ENCODE peak calls at places on chromosome 14, in eight cellular contexts. One of them, this sample, is unnamed.
A peak's percentile ranks its signal among the peaks of the same experiment; 100 is the strongest.

GRCh38 chr14:53391156-53391555 is 238.0 kb upstream of the DDHD1 start:
- DNase-seq in cardiac fibroblast: peak; percentile 62
- DNase-seq in astrocyte of the spinal cord: peak; percentile 66
- DNase-seq in heart right ventricle: no peak
- DNase-seq in cardiac muscle cell: no peak
- DNase-seq in A549: no peak
- DNase-seq in heart left ventricle: peak; percentile 29
- DNase-seq in ascending aorta: no peak
- DNase-seq in this sample: no peak

GRCh38 chr14:21476526-21476924 is 234 bp downstream of the RAB2B start:
- DNase-seq in cardiac fibroblast: no peak
- DNase-seq in astrocyte of the spinal cord: no peak
- DNase-seq in heart right ventricle: no peak
- DNase-seq in cardiac muscle cell: no peak
- DNase-seq in A549: no peak
- DNase-seq in heart left ventricle: peak; percentile 90
- DNase-seq in ascending aorta: no peak
- DNase-seq in this sample: no peak

GRCh38 chr14:90513151-90514014 is 116.6 kb downstream of the CALM1 start:
- DNase-seq in cardiac fibroblast: no peak
- DNase-seq in astrocyte of the spinal cord: peak; percentile 56
- DNase-seq in heart right ventricle: peak; percentile 73
- DNase-seq in cardiac muscle cell: no peak
- DNase-seq in A549: peak; percentile 73
- DNase-seq in heart left ventricle: peak; percentile 91
- DNase-seq in ascending aorta: peak; percentile 78
- DNase-seq in this sample: no peak

GRCh38 chr14:68777644-68778043 is 15.2 kb downstream of the ZFP36L1 start:
- DNase-seq in cardiac fibroblast: no peak
- DNase-seq in astrocyte of the spinal cord: no peak
- DNase-seq in heart right ventricle: no peak
- DNase-seq in cardiac muscle cell: no peak
- DNase-seq in A549: no peak
- DNase-seq in heart left ventricle: no peak
- DNase-seq in ascending aorta: peak; percentile 34
- DNase-seq in this sample: no peak

GRCh38 chr14:88204221-88204620 is 118.8 kb downstream of the KCNK10 start:
- DNase-seq in cardiac fibroblast: no peak
- DNase-seq in astrocyte of the spinal cord: no peak
- DNase-seq in heart right ventricle: no peak
- DNase-seq in cardiac muscle cell: no peak
- DNase-seq in A549: no peak
- DNase-seq in heart left ventricle: no peak
- DNase-seq in ascending aorta: no peak
- DNase-seq in this sample: no peak

GRCh38 chr14:89921896-89922548 is 32.5 kb downstream of the EFCAB11 start:
- DNase-seq in cardiac fibroblast: peak; percentile 97
- DNase-seq in astrocyte of the spinal cord: peak; percentile 89
- DNase-seq in heart right ventricle: no peak
- DNase-seq in cardiac muscle cell: no peak
- DNase-seq in A549: no peak
- DNase-seq in heart left ventricle: no peak
- DNase-seq in ascending aorta: no peak
- DNase-seq in this sample: no peak

GRCh38 chr14:38994721-38995120 is 108.3 kb downstream of the SEC23A start:
- DNase-seq in cardiac fibroblast: no peak
- DNase-seq in astrocyte of the spinal cord: no peak
- DNase-seq in heart right ventricle: no peak
- DNase-seq in cardiac muscle cell: no peak
- DNase-seq in A549: no peak
- DNase-seq in heart left ventricle: no peak
- DNase-seq in ascending aorta: no peak
- DNase-seq in this sample: no peak

GRCh38 chr14:100037351-100037750 is 27.9 kb upstream of the EVL start:
- DNase-seq in cardiac fibroblast: peak; percentile 71
- DNase-seq in astrocyte of the spinal cord: no peak
- DNase-seq in heart right ventricle: peak; percentile 23
- DNase-seq in cardiac muscle cell: no peak
- DNase-seq in A549: no peak
- DNase-seq in heart left ventricle: peak; percentile 40
- DNase-seq in ascending aorta: no peak
- DNase-seq in this sample: no peak

GRCh38 chr14:67137744-67138371 is 51.4 kb upstream of the GARIN2 start:
- DNase-seq in cardiac fibroblast: peak; percentile 43
- DNase-seq in astrocyte of the spinal cord: peak; percentile 28
- DNase-seq in heart right ventricle: no peak
- DNase-seq in cardiac muscle cell: no peak
- DNase-seq in A549: peak; percentile 21
- DNase-seq in heart left ventricle: no peak
- DNase-seq in ascending aorta: no peak
- DNase-seq in this sample: no peak

GRCh38 chr14:53601409-53601808 is 355.2 kb downstream of the BMP4 start:
- DNase-seq in cardiac fibroblast: no peak
- DNase-seq in astrocyte of the spinal cord: no peak
- DNase-seq in heart right ventricle: no peak
- DNase-seq in cardiac muscle cell: no peak
- DNase-seq in A549: no peak
- DNase-seq in heart left ventricle: no peak
- DNase-seq in ascending aorta: no peak
- DNase-seq in this sample: no peak

GRCh38 chr14:43003845-43004244 is 1397.2 kb downstream of the LRFN5 start:
- DNase-seq in cardiac fibroblast: peak; percentile 10
- DNase-seq in astrocyte of the spinal cord: peak; percentile 29
- DNase-seq in heart right ventricle: no peak
- DNase-seq in cardiac muscle cell: no peak
- DNase-seq in A549: peak; percentile 41
- DNase-seq in heart left ventricle: no peak
- DNase-seq in ascending aorta: no peak
- DNase-seq in this sample: no peak

GRCh38 chr14:57846631-57847030 is 19.3 kb downstream of the SLC35F4 start:
- DNase-seq in cardiac fibroblast: no peak
- DNase-seq in astrocyte of the spinal cord: no peak
- DNase-seq in heart right ventricle: no peak
- DNase-seq in cardiac muscle cell: no peak
- DNase-seq in A549: no peak
- DNase-seq in heart left ventricle: no peak
- DNase-seq in ascending aorta: no peak
- DNase-seq in this sample: no peak

GRCh38 chr14:96511146-96511545 is 9.0 kb downstream of the PAPOLA start:
- DNase-seq in cardiac fibroblast: no peak
- DNase-seq in astrocyte of the spinal cord: no peak
- DNase-seq in heart right ventricle: no peak
- DNase-seq in cardiac muscle cell: no peak
- DNase-seq in A549: no peak
- DNase-seq in heart left ventricle: no peak
- DNase-seq in ascending aorta: no peak
- DNase-seq in this sample: no peak

GRCh38 chr14:39097159-39097558 is 5.9 kb downstream of the SEC23A start:
- DNase-seq in cardiac fibroblast: peak; percentile 76
- DNase-seq in astrocyte of the spinal cord: no peak
- DNase-seq in heart right ventricle: no peak
- DNase-seq in cardiac muscle cell: peak; percentile 2
- DNase-seq in A549: peak; percentile 50
- DNase-seq in heart left ventricle: no peak
- DNase-seq in ascending aorta: no peak
- DNase-seq in this sample: no peak

GRCh38 chr14:90698379-90698869 is 117.8 kb downstream of the TTC7B start:
- DNase-seq in cardiac fibroblast: peak; percentile 48
- DNase-seq in astrocyte of the spinal cord: peak; percentile 77
- DNase-seq in heart right ventricle: peak; percentile 78
- DNase-seq in cardiac muscle cell: no peak
- DNase-seq in A549: no peak
- DNase-seq in heart left ventricle: peak; percentile 87
- DNase-seq in ascending aorta: peak; percentile 79
- DNase-seq in this sample: no peak

DNA sequence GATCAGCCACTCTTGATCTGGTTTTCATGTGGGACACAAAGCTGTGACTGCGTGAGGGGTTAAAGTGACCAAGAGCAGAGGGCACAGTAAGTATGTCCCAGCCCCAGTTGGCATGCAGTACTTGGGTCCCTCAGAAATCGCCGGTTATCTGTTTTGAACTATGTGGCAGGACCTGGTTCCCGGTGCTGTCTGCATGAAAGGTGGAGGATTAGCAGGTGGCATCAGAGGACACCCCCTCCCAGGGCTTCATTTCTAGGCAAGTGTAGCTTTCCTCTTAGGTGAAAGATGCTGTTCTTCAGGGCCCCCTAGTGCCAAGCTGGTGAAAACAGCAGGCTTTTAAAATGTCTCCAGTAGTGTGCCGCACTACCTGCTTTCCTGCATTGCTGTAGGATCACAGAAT is 57.1 kb downstream of the ATG14 start:
- DNase-seq in cardiac fibroblast: peak; percentile 57
- DNase-seq in astrocyte of the spinal cord: peak; percentile 50
- DNase-seq in heart right ventricle: peak; percentile 53
- DNase-seq in cardiac muscle cell: peak; percentile 74
- DNase-seq in A549: peak; percentile 53
- DNase-seq in heart left ventricle: peak; percentile 43
- DNase-seq in ascending aorta: peak; percentile 69
- DNase-seq in this sample: no peak
- TF ChIP-seq CTCF in cardiac fibroblast: peak; percentile 67
- TF ChIP-seq CTCF in astrocyte of the spinal cord: peak; percentile 78
- TF ChIP-seq CTCF in heart right ventricle: peak; percentile 57
- TF ChIP-seq CTCF in cardiac muscle cell: peak; percentile 79
- TF ChIP-seq CTCF in A549: peak; percentile 59
- TF ChIP-seq CTCF in heart left ventricle: peak; percentile 63
- TF ChIP-seq CTCF in ascending aorta: peak; percentile 40
- TF ChIP-seq CTCF in this sample: peak; percentile 77

DNA sequence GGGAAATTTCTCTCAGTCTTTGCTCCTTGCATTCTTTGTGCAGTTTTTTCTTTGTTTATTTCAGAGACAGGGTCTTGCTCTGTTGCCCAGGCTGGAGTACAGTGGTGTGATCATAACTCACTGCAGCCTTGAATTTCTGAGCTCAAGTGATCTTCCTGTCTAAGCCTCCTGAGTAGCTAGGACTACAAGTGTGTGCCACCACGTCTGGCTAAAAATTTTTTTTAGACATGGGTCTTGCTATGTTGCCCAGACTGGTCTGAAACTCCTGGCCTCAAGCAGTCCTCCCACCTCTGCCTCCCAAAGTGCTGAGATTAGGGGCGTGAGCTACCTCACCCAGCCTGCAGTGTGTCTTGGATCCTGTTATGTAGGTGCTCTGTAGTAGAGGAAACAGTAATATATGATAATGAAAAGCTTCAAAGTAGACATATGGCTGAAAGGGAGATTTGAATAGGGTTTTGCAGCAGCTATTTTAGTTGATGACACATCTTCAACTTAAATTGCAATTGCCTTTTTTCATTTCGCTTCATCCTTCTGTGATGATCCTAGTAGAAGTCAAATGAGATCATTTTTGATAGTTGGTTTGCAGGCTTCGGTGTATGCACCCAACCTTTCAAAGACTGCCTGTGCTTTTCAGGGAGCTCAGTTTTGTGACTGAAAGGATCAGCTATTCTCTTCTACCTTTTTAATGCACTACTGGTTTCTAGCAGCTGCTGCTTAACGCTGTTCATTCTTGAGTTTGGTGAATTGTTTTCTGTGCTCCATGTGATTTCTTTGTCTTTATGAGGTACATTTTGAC is 75.5 kb downstream of the FUT8 start:
- DNase-seq in cardiac fibroblast: no peak
- DNase-seq in astrocyte of the spinal cord: no peak
- DNase-seq in heart right ventricle: no peak
- DNase-seq in cardiac muscle cell: no peak
- DNase-seq in A549: no peak
- DNase-seq in heart left ventricle: no peak
- DNase-seq in ascending aorta: no peak
- DNase-seq in this sample: no peak
- H3K4me3 ChIP-seq in cardiac fibroblast: no peak overlapping the region
- H3K4me3 ChIP-seq in astrocyte of the spinal cord: no peak overlapping the region
- H3K4me3 ChIP-seq in heart right ventricle: no peak overlapping the region
- H3K4me3 ChIP-seq in cardiac muscle cell: no peak overlapping the region
- H3K4me3 ChIP-seq in A549: no peak overlapping the region
- H3K4me3 ChIP-seq in heart left ventricle: no peak overlapping the region
- H3K4me3 ChIP-seq in ascending aorta: no peak overlapping the region
- H3K4me3 ChIP-seq in this sample: no peak overlapping the region

DNA sequence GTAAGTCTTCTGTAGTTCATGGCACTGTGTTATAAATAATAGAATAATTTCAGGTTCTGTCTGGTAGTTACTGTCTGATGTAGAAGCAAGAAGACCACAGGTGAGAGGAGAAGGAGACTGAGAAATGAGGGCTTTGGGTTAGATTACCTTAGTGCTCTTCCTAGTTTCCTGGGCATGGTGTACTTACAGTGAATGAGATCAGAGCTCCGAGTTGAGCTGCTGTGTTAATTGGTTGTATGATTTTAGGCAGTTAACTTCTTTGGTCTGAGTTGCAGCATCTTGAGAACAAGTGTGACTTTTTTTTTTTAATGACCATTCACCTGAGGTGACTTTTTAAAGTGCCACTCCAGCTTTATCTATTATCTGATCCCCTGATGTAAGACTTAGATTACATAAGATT is 41.5 kb downstream of the WDR20 start:
- DNase-seq in cardiac fibroblast: no peak
- DNase-seq in astrocyte of the spinal cord: no peak
- DNase-seq in heart right ventricle: no peak
- DNase-seq in cardiac muscle cell: no peak
- DNase-seq in A549: no peak
- DNase-seq in heart left ventricle: no peak
- DNase-seq in ascending aorta: no peak
- DNase-seq in this sample: no peak
- TF ChIP-seq CTCF in cardiac fibroblast: no peak
- TF ChIP-seq CTCF in astrocyte of the spinal cord: no peak
- TF ChIP-seq CTCF in heart right ventricle: no peak
- TF ChIP-seq CTCF in cardiac muscle cell: no peak
- TF ChIP-seq CTCF in A549: no peak
- TF ChIP-seq CTCF in heart left ventricle: no peak
- TF ChIP-seq CTCF in ascending aorta: no peak
- TF ChIP-seq CTCF in this sample: no peak

GRCh38 chr14:77314539-77314938 is 6.1 kb downstream of the POMT2 start:
- DNase-seq in cardiac fibroblast: no peak
- DNase-seq in astrocyte of the spinal cord: no peak
- DNase-seq in heart right ventricle: no peak
- DNase-seq in cardiac muscle cell: no peak
- DNase-seq in A549: no peak
- DNase-seq in heart left ventricle: no peak
- DNase-seq in ascending aorta: no peak
- DNase-seq in this sample: no peak

GRCh38 chr14:77313374-77313773 is 7.3 kb downstream of the POMT2 start:
- DNase-seq in cardiac fibroblast: no peak
- DNase-seq in astrocyte of the spinal cord: no peak
- DNase-seq in heart right ventricle: no peak
- DNase-seq in cardiac muscle cell: no peak
- DNase-seq in A549: no peak
- DNase-seq in heart left ventricle: no peak
- DNase-seq in ascending aorta: no peak
- DNase-seq in this sample: no peak

GRCh38 chr14:77314043-77314442 is 6.6 kb downstream of the POMT2 start:
- DNase-seq in cardiac fibroblast: peak; percentile 88
- DNase-seq in astrocyte of the spinal cord: peak; percentile 61
- DNase-seq in heart right ventricle: no peak
- DNase-seq in cardiac muscle cell: no peak
- DNase-seq in A549: peak; percentile 84
- DNase-seq in heart left ventricle: no peak
- DNase-seq in ascending aorta: no peak
- DNase-seq in this sample: no peak

GRCh38 chr14:77316872-77317271 is 3.8 kb downstream of the POMT2 start:
- DNase-seq in cardiac fibroblast: no peak
- DNase-seq in astrocyte of the spinal cord: no peak
- DNase-seq in heart right ventricle: no peak
- DNase-seq in cardiac muscle cell: no peak
- DNase-seq in A549: no peak
- DNase-seq in heart left ventricle: no peak
- DNase-seq in ascending aorta: no peak
- DNase-seq in this sample: no peak

GRCh38 chr14:77315115-77315944 is 5.4 kb downstream of the POMT2 start:
- DNase-seq in cardiac fibroblast: no peak
- DNase-seq in astrocyte of the spinal cord: no peak
- DNase-seq in heart right ventricle: no peak
- DNase-seq in cardiac muscle cell: peak; percentile 17
- DNase-seq in A549: no peak
- DNase-seq in heart left ventricle: no peak
- DNase-seq in ascending aorta: no peak
- DNase-seq in this sample: no peak
- H3K4me3 ChIP-seq in cardiac fibroblast: no peak overlapping the region
- H3K4me3 ChIP-seq in astrocyte of the spinal cord: no peak overlapping the region
- H3K4me3 ChIP-seq in heart right ventricle: no peak overlapping the region
- H3K4me3 ChIP-seq in cardiac muscle cell: no peak overlapping the region
- H3K4me3 ChIP-seq in A549: no peak overlapping the region
- H3K4me3 ChIP-seq in heart left ventricle: no peak overlapping the region
- H3K4me3 ChIP-seq in ascending aorta: no peak overlapping the region
- H3K4me3 ChIP-seq in this sample: no peak overlapping the region